ENCODE peak calls at places on chromosomes 7 and 10, in seven cellular contexts. One of them, this sample, is unnamed.

GRCh38 chr7:51062222-51062987 is 254.2 kb downstream of the COBL start:
- DNase-seq in H54: no peak
- DNase-seq in activated effector memory CD4-positive, alpha-beta T cell treated with Interleukin-2 at 50 U/mL for 16 hours: no peak
- DNase-seq in lower leg skin: no peak
- DNase-seq in left cardiac atrium: no peak
- DNase-seq in hippocampal formation: peak
- DNase-seq in GM23248: peak
- DNase-seq in this sample: no peak

GRCh38 chr7:39372383-39372782 is 193.8 kb upstream of the YAE1 start:
- DNase-seq in hippocampal formation: no peak
- DNase-seq in lower leg skin: no peak
- DNase-seq in activated effector memory CD4-positive, alpha-beta T cell treated with Interleukin-2 at 50 U/mL for 16 hours: no peak
- DNase-seq in left cardiac atrium: no peak
- DNase-seq in H54: no peak
- DNase-seq in GM23248: no peak
- DNase-seq in this sample: no peak

GRCh38 chr10:27857616-27858015 is 112.0 kb upstream of the MKX start:
- DNase-seq in activated effector memory CD4-positive, alpha-beta T cell treated with Interleukin-2 at 50 U/mL for 16 hours: no peak
- DNase-seq in GM23248: no peak
- DNase-seq in hippocampal formation: no peak
- DNase-seq in left cardiac atrium: no peak
- DNase-seq in H54: no peak
- DNase-seq in lower leg skin: no peak
- DNase-seq in this sample: no peak

GRCh38 chr7:39565538-39565937 is 666 bp upstream of the YAE1 start:
- DNase-seq in GM23248: peak
- DNase-seq in H54: no peak
- DNase-seq in activated effector memory CD4-positive, alpha-beta T cell treated with Interleukin-2 at 50 U/mL for 16 hours: no peak
- DNase-seq in lower leg skin: no peak
- DNase-seq in left cardiac atrium: no peak
- DNase-seq in hippocampal formation: no peak
- DNase-seq in this sample: no peak

GRCh38 chr10:13113544-13113943 is 13.6 kb downstream of the OPTN start:
- DNase-seq in GM23248: no peak
- DNase-seq in H54: no peak
- DNase-seq in left cardiac atrium: no peak
- DNase-seq in hippocampal formation: no peak
- DNase-seq in lower leg skin: no peak
- DNase-seq in activated effector memory CD4-positive, alpha-beta T cell treated with Interleukin-2 at 50 U/mL for 16 hours: no peak
- DNase-seq in this sample: no peak

GRCh38 chr7:139594911-139595476 is 71.5 kb downstream of the CLEC2L start:
- DNase-seq in GM23248: peak
- DNase-seq in lower leg skin: no peak
- DNase-seq in hippocampal formation: no peak
- DNase-seq in left cardiac atrium: no peak
- DNase-seq in H54: no peak
- DNase-seq in activated effector memory CD4-positive, alpha-beta T cell treated with Interleukin-2 at 50 U/mL for 16 hours: no peak
- DNase-seq in this sample: no peak

GRCh38 chr10:89600041-89600440 is 45.0 kb downstream of the PANK1 start:
- DNase-seq in left cardiac atrium: no peak
- DNase-seq in activated effector memory CD4-positive, alpha-beta T cell treated with Interleukin-2 at 50 U/mL for 16 hours: no peak
- DNase-seq in hippocampal formation: no peak
- DNase-seq in GM23248: peak
- DNase-seq in lower leg skin: no peak
- DNase-seq in H54: no peak
- DNase-seq in this sample: no peak

GRCh38 chr7:68994841-68995240 is 603.4 kb upstream of the AUTS2 start:
- DNase-seq in activated effector memory CD4-positive, alpha-beta T cell treated with Interleukin-2 at 50 U/mL for 16 hours: no peak
- DNase-seq in GM23248: no peak
- DNase-seq in lower leg skin: no peak
- DNase-seq in H54: no peak
- DNase-seq in hippocampal formation: no peak
- DNase-seq in left cardiac atrium: no peak
- DNase-seq in this sample: no peak

GRCh38 chr7:22633286-22633953 is 93.6 kb upstream of the IL6 start:
- DNase-seq in left cardiac atrium: no peak
- DNase-seq in hippocampal formation: no peak
- DNase-seq in GM23248: no peak
- DNase-seq in activated effector memory CD4-positive, alpha-beta T cell treated with Interleukin-2 at 50 U/mL for 16 hours: no peak
- DNase-seq in lower leg skin: no peak
- DNase-seq in H54: no peak
- DNase-seq in this sample: no peak

GRCh38 chr10:47383254-47384147 is 592 bp downstream of the ZNF488 start:
- DNase-seq in left cardiac atrium: no peak
- DNase-seq in lower leg skin: peak
- DNase-seq in hippocampal formation: no peak
- DNase-seq in H54: no peak
- DNase-seq in GM23248: no peak
- DNase-seq in activated effector memory CD4-positive, alpha-beta T cell treated with Interleukin-2 at 50 U/mL for 16 hours: no peak
- DNase-seq in this sample: no peak

GRCh38 chr7:122525355-122525754 is 173.6 kb downstream of the RNF133 start:
- DNase-seq in hippocampal formation: no peak
- DNase-seq in GM23248: no peak
- DNase-seq in left cardiac atrium: no peak
- DNase-seq in H54: no peak
- DNase-seq in activated effector memory CD4-positive, alpha-beta T cell treated with Interleukin-2 at 50 U/mL for 16 hours: no peak
- DNase-seq in lower leg skin: no peak
- DNase-seq in this sample: no peak

GRCh38 chr10:114571316-114571999 is 86.6 kb downstream of the ABLIM1 start:
- DNase-seq in GM23248: no peak
- DNase-seq in lower leg skin: no peak
- DNase-seq in hippocampal formation: no peak
- DNase-seq in left cardiac atrium: no peak
- DNase-seq in activated effector memory CD4-positive, alpha-beta T cell treated with Interleukin-2 at 50 U/mL for 16 hours: no peak
- DNase-seq in H54: no peak
- DNase-seq in this sample: no peak

GRCh38 chr7:46133741-46134140 is 212.7 kb upstream of the IGFBP3 start:
- DNase-seq in hippocampal formation: no peak
- DNase-seq in GM23248: no peak
- DNase-seq in left cardiac atrium: no peak
- DNase-seq in activated effector memory CD4-positive, alpha-beta T cell treated with Interleukin-2 at 50 U/mL for 16 hours: no peak
- DNase-seq in lower leg skin: no peak
- DNase-seq in H54: no peak
- DNase-seq in this sample: no peak

GRCh38 chr7:139883814-139884213 is 54.8 kb downstream of the TBXAS1 start:
- DNase-seq in lower leg skin: no peak
- DNase-seq in GM23248: no peak
- DNase-seq in left cardiac atrium: no peak
- DNase-seq in activated effector memory CD4-positive, alpha-beta T cell treated with Interleukin-2 at 50 U/mL for 16 hours: no peak
- DNase-seq in H54: no peak
- DNase-seq in hippocampal formation: no peak
- DNase-seq in this sample: no peak

GRCh38 chr10:15419279-15419874 is 48.3 kb upstream of the FAM171A1 start:
- DNase-seq in hippocampal formation: no peak
- DNase-seq in H54: no peak
- DNase-seq in left cardiac atrium: peak
- DNase-seq in activated effector memory CD4-positive, alpha-beta T cell treated with Interleukin-2 at 50 U/mL for 16 hours: no peak
- DNase-seq in GM23248: peak
- DNase-seq in lower leg skin: no peak
- DNase-seq in this sample: no peak

GRCh38 chr10:43756343-43756742 is 107.7 kb upstream of the ZNF32 start:
- DNase-seq in lower leg skin: no peak
- DNase-seq in left cardiac atrium: no peak
- DNase-seq in GM23248: no peak
- DNase-seq in H54: no peak
- DNase-seq in activated effector memory CD4-positive, alpha-beta T cell treated with Interleukin-2 at 50 U/mL for 16 hours: no peak
- DNase-seq in hippocampal formation: no peak
- DNase-seq in this sample: no peak

GRCh38 chr7:98555403-98555802 is 61.7 kb upstream of the NPTX2 start:
- DNase-seq in left cardiac atrium: no peak
- DNase-seq in lower leg skin: no peak
- DNase-seq in H54: peak
- DNase-seq in activated effector memory CD4-positive, alpha-beta T cell treated with Interleukin-2 at 50 U/mL for 16 hours: no peak
- DNase-seq in GM23248: no peak
- DNase-seq in hippocampal formation: no peak
- DNase-seq in this sample: no peak

GRCh38 chr7:137579913-137580640 is 236.5 kb upstream of the PTN start:
- DNase-seq in left cardiac atrium: no peak
- DNase-seq in hippocampal formation: no peak
- DNase-seq in lower leg skin: no peak
- DNase-seq in H54: peak
- DNase-seq in GM23248: peak
- DNase-seq in activated effector memory CD4-positive, alpha-beta T cell treated with Interleukin-2 at 50 U/mL for 16 hours: no peak
- DNase-seq in this sample: no peak

GRCh38 chr10:44292390-44293002 is 92.4 kb downstream of the CXCL12 start:
- DNase-seq in GM23248: no peak
- DNase-seq in lower leg skin: no peak
- DNase-seq in hippocampal formation: no peak
- DNase-seq in H54: no peak
- DNase-seq in left cardiac atrium: no peak
- DNase-seq in activated effector memory CD4-positive, alpha-beta T cell treated with Interleukin-2 at 50 U/mL for 16 hours: no peak
- DNase-seq in this sample: no peak

GRCh38 chr10:970311-971149 is 17.7 kb upstream of the GTPBP4 start:
- DNase-seq in left cardiac atrium: peak
- DNase-seq in GM23248: peak
- DNase-seq in H54: no peak
- DNase-seq in activated effector memory CD4-positive, alpha-beta T cell treated with Interleukin-2 at 50 U/mL for 16 hours: no peak
- DNase-seq in lower leg skin: no peak
- DNase-seq in hippocampal formation: no peak
- DNase-seq in this sample: no peak

GRCh38 chr7:102819151-102819550 is 70.4 kb downstream of the FAM185A start:
- DNase-seq in left cardiac atrium: no peak
- DNase-seq in lower leg skin: no peak
- DNase-seq in hippocampal formation: no peak
- DNase-seq in activated effector memory CD4-positive, alpha-beta T cell treated with Interleukin-2 at 50 U/mL for 16 hours: no peak
- DNase-seq in GM23248: no peak
- DNase-seq in H54: no peak
- DNase-seq in this sample: no peak

GRCh38 chr7:45721949-45722598 is 147.9 kb downstream of the ADCY1 start:
- DNase-seq in lower leg skin: no peak
- DNase-seq in hippocampal formation: no peak
- DNase-seq in left cardiac atrium: no peak
- DNase-seq in H54: no peak
- DNase-seq in GM23248: no peak
- DNase-seq in activated effector memory CD4-positive, alpha-beta T cell treated with Interleukin-2 at 50 U/mL for 16 hours: no peak
- DNase-seq in this sample: no peak

This sample was measured in A549.